ENCODE peak calls at places on chromosomes 4 and X, in seven cellular contexts. C, R, F, B, Z, L and A are unnamed samples.

GRCh38 chr4:25818293-25819240 is 44.2 kb downstream of the SEL1L3 start:
- DNase-seq in L (peak), F (no peak), R (no peak), Z (peak), B (no peak), C (peak), A (no peak)

GRCh38 chr4:170391066-170391754 is 301.5 kb upstream of the AADAT start:
- DNase-seq in C (no peak), Z (peak), F (peak), B (no peak), R (no peak), L (no peak), A (peak)

GRCh38 chrX:48513670-48514069 is 4.9 kb downstream of the PORCN start:
- DNase-seq in Z (no peak), B (no peak), C (no peak), F (no peak), R (no peak), L (no peak), A (no peak)

GRCh38 chrX:3066555-3066954 is 25.3 kb downstream of the ARSF start:
- DNase-seq in B (no peak), L (no peak), C (peak), R (no peak), Z (peak), F (peak), A (no peak)

GRCh38 chr4:126701756-126702155 is 931.0 kb upstream of the INTU start:
- DNase-seq in Z (peak), L (no peak), F (peak), C (peak), R (no peak), B (no peak), A (peak)

GRCh38 chrX:2401201-2401589 is 99.6 kb downstream of the DHRSX start:
- DNase-seq in B (no peak), Z (no peak), L (no peak), C (peak), R (no peak), F (peak), A (peak)

GRCh38 chr4:108135549-108136209 is 33.1 kb downstream of the LEF1 start:
- DNase-seq in L (no peak), R (no peak), C (no peak), B (no peak), Z (no peak), F (peak), A (no peak)

GRCh38 chrX:110563276-110563675 is 204.6 kb downstream of the RTL9 start:
- DNase-seq in F (no peak), L (no peak), Z (no peak), R (no peak), C (no peak), B (no peak), A (peak)

GRCh38 chr4:137238456-137238855 is 293.8 kb downstream of the PCDH18 start:
- DNase-seq in C (no peak), Z (no peak), R (no peak), B (no peak), L (no peak), F (no peak), A (no peak)

GRCh38 chr4:38268837-38269236 is 308.6 kb downstream of the PTTG2 start:
- DNase-seq in L (no peak), R (no peak), Z (no peak), F (no peak), B (no peak), C (no peak), A (no peak)

DNA sequence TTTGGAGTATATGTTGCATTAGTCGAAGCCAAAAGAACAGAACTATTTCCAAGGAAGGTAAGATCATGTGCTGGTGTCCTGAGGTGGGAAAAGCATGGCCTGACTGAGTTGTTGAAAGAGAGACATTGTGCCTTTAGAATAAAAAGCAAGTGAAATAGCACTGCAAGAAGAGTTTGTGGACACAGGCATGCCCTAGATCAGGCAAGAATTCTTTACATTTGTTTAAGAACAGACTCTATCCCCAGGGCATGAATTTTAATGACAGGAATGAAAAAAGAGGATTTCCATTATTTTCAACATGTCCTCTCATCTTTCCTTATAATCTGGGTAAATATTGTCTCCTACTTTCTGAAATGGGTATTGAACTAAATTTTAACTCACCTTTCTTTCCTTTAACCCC is 516.2 kb upstream of the GALNT7 start:
- DNase-seq in F (no peak), B (no peak), C (no peak), Z (no peak), L (no peak), R (no peak), A (no peak)
- H3K4me3 ChIP-seq in F (no peak), B (no peak), C (no peak), Z (no peak), L (no peak), R (no peak), A (no peak)

GRCh38 chr4:140238353-140239041 is 84.5 kb upstream of the MAML3 start:
- DNase-seq in Z (peak), L (peak), F (peak), R (no peak), C (peak), B (no peak), A (peak)

GRCh38 chr4:140236649-140237160 is 82.7 kb upstream of the MAML3 start:
- DNase-seq in C (no peak), B (no peak), L (no peak), Z (peak), R (no peak), F (no peak), A (peak)

GRCh38 chr4:140239311-140239710 is 85.3 kb upstream of the MAML3 start:
- DNase-seq in B (no peak), R (no peak), F (no peak), L (no peak), C (no peak), Z (no peak), A (no peak)

GRCh38 chr4:140240237-140240636 is 86.3 kb upstream of the MAML3 start:
- DNase-seq in Z (no peak), L (no peak), R (no peak), C (no peak), F (no peak), B (no peak), A (no peak)

DNA sequence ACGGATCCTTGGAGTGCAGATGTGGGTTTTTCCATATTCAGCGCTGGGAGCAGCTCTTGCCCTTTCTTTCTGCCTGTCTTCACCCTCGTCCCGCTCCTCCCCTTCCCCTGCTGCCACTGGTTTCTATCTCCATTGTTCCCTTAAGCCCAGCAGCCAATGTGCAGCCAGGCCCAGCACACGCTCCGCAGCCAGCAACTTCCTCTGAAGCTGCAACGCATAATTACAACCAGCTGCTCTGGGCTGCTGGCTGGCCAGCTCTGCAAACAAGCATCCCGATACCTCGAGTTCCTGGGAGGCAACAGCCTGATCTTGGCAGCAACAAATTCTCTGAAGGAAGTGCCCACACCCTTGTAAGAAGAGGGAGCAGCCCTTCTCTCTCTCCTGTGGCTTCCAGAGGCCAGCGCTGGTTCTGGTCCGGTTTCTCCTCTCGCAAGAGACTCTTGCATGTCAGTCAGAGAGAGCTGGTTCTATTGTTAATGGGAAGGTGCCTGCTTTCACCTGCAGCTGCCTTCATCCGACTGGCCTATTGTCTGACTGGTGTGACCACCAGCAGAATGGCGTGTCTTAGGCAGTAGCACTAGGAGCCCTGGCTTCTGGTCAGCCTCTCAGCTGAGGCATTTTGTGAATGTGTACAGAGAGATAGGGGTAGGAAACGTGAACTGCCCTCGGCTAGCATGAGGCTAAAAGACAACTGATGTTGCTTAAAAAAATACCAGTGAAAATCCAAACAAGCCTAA is 83.8 kb upstream of the MAML3 start:
- DNase-seq in R (no peak), C (peak), F (no peak), B (no peak), Z (peak), L (peak), A (peak)
- H3K4me3 ChIP-seq in R (no peak), C (no peak), F (no peak), B (no peak), Z (no peak), L (peak), A (peak)

GRCh38 chr4:7161721-7162214 is 30.6 kb upstream of the SORCS2 start:
- DNase-seq in B (no peak), L (peak), Z (no peak), F (no peak), C (peak), R (no peak), A (no peak)

GRCh38 chr4:7158991-7159390 is 33.3 kb upstream of the SORCS2 start:
- DNase-seq in B (no peak), F (no peak), R (no peak), Z (no peak), L (peak), C (no peak), A (no peak)

GRCh38 chr4:7160951-7161440 is 31.3 kb upstream of the SORCS2 start:
- DNase-seq in B (no peak), L (peak), F (no peak), R (no peak), C (no peak), Z (no peak), A (no peak)

GRCh38 chr4:7159923-7160322 is 32.4 kb upstream of the SORCS2 start:
- DNase-seq in Z (no peak), F (no peak), B (no peak), C (no peak), L (no peak), R (no peak), A (no peak)

GRCh38 chr4:7160439-7160838 is 31.9 kb upstream of the SORCS2 start:
- DNase-seq in R (no peak), F (no peak), C (no peak), L (no peak), B (no peak), Z (no peak), A (no peak)
- H3K4me3 ChIP-seq in R (no peak), F (no peak), C (no peak), L (no peak), B (no peak), Z (no peak), A (no peak)

GRCh38 chr4:47210828-47211227 is 179.5 kb downstream of the GABRB1 start:
- DNase-seq in C (no peak), Z (no peak), R (no peak), L (no peak), B (no peak), F (peak), A (no peak)

GRCh38 chr4:47213971-47214370 is 182.6 kb downstream of the GABRB1 start:
- DNase-seq in B (no peak), R (no peak), Z (peak), C (peak), L (no peak), F (peak), A (peak)

GRCh38 chr4:47213539-47213938 is 182.2 kb downstream of the GABRB1 start:
- DNase-seq in R (no peak), Z (peak), C (no peak), F (no peak), B (no peak), L (no peak), A (no peak)

GRCh38 chr4:47215759-47216158 is 184.4 kb downstream of the GABRB1 start:
- DNase-seq in B (no peak), Z (peak), F (no peak), C (no peak), L (no peak), R (no peak), A (no peak)

GRCh38 chr4:47213106-47213505 is 181.7 kb downstream of the GABRB1 start:
- DNase-seq in B (no peak), R (no peak), F (no peak), Z (peak), L (no peak), C (peak), A (no peak)
- H3K4me3 ChIP-seq in B (no peak), R (no peak), F (no peak), Z (no peak), L (no peak), C (no peak), A (no peak)

GRCh38 chr4:133148690-133149363 is at the start of gene PCDH10:
- DNase-seq in L (peak), C (peak), F (peak), Z (peak), R (no peak), B (no peak), A (peak)
- H3K4me3 ChIP-seq in L (peak), C (peak), F (peak), Z (peak), R (no peak), B (no peak), A (peak)

DNA sequence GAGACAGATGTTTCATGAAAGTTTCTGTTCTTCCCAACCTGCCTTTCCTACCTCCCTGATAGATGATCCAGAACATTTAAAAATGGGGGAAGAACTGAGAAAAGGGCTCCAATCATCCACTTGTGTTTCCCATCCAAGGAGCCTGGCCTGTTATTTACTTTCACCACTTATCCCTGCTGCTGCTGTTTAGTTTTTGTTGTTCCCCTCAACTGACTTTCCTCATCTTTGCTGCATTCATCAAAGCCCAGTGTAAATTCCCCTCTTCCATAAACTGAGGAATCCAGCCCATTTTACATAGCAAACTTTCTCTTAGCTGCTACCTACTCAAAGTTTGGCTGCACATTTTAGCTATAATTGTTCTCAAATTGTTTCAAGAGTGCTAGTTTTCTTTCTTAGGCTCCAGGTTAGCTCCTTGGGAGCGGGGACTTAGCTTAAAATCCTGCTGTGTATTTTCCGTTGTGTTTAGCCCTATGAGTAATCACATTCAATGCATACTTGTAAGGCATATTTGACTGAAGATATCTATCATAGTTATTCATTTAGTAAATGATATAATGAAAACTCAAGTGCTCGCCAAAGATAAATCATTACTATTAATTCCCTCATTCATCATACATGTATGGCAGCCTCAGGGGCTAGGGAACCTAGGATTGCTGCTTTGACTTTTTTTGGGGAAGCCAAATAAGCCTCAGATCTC is 1.4 kb upstream of the PTPN13 start:
- DNase-seq in B (no peak), L (no peak), R (no peak), C (no peak), Z (peak), F (peak), A (peak)
- H3K4me3 ChIP-seq in B (no peak), L (peak), R (no peak), C (peak), Z (no peak), F (peak), A (peak)

DNA sequence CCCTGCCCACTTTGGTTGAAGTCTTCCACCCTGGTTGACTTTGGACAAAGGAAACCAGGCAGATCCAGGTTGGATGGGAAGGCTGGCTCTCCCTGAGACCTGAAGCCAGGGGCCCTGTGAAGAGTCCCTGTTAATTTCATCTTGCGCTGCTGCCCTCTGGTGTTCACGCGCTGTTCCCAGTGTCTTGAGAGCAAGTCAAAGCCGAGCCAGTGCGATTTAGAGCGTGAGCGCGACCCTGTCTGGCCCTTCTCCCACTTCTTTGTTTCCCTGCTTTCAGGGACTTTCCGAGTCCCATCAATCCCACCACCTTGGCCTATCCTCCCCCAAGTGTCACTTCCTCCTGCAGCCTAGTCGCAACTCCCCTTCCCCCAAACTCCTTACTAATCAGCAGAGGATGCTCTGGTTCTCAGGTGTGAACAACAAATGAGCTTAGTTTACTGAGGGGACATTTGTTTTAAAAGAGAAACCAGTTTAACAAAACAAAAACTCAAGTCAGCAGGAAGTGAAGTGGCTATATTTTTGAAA is 25.8 kb upstream of the CHRNA9 start:
- DNase-seq in C (peak), Z (peak), L (peak), F (peak), B (peak), R (peak), A (peak)
- H3K4me3 ChIP-seq in C (no peak), Z (no peak), L (peak), F (no peak), B (peak), R (peak), A (no peak)